ENCODE peak calls at places on chromosomes 3 and 15, in nine cellular contexts. L, P, G, J, D, M, I, T and H are unnamed samples.
A peak's percentile ranks its signal among the peaks of the same experiment; 100 is the strongest.

GRCh38 chr3:136343446-136343845 is 93.3 kb downstream of the PCCB start:
- DNase-seq in P (no peak), G (no peak), J (no peak), I (no peak), T (no peak), L (no peak), M (no peak), D (peak; percentile 82), H (no peak)

GRCh38 chr3:130488288-130488687 is 28.7 kb upstream of the COL6A6 start:
- DNase-seq in J (no peak), L (no peak), M (no peak), D (no peak), G (no peak), P (no peak), I (no peak), T (peak; percentile 22), H (peak; percentile 53)

GRCh38 chr3:41247590-41247989 is 48.3 kb downstream of the CTNNB1 start:
- DNase-seq in T (no peak), G (no peak), L (no peak), P (no peak), M (no peak), J (no peak), D (no peak), I (no peak), H (no peak)

GRCh38 chr3:46998121-46998851 is 18.8 kb downstream of the NBEAL2 start:
- DNase-seq in G (peak; percentile 44), D (no peak), P (peak; percentile 77), T (peak; percentile 68), L (peak; percentile 98), I (peak; percentile 78), M (no peak), J (no peak), H (peak; percentile 34)

GRCh38 chr3:47610572-47610971 is 31.9 kb upstream of the CSPG5 start:
- DNase-seq in L (no peak), P (no peak), T (no peak), M (no peak), G (no peak), I (no peak), D (no peak), J (no peak), H (no peak)

GRCh38 chr15:44368367-44368766 is 59.1 kb upstream of the CTDSPL2 start:
- DNase-seq in J (no peak), L (no peak), I (no peak), P (no peak), G (no peak), D (no peak), M (no peak), T (no peak), H (no peak)

GRCh38 chr3:172089250-172089649 is 49.9 kb downstream of the FNDC3B start:
- DNase-seq in J (no peak), G (no peak), P (no peak), T (peak; percentile 64), L (no peak), M (no peak), D (no peak), I (no peak), H (peak; percentile 82)

GRCh38 chr15:44593042-44593736 is 56.2 kb downstream of the EIF3J start:
- DNase-seq in L (no peak), I (no peak), J (no peak), G (no peak), T (peak; percentile 37), D (peak; percentile 28), M (no peak), P (no peak), H (peak; percentile 26)

GRCh38 chr3:168162172-168162571 is 66.4 kb upstream of the GOLIM4 start:
- DNase-seq in D (no peak), G (no peak), J (no peak), L (no peak), P (no peak), I (no peak), T (peak; percentile 39), M (no peak), H (peak; percentile 72)

GRCh38 chr3:120420855-120421570 is 29.8 kb downstream of the FSTL1 start:
- DNase-seq in P (no peak), J (no peak), G (no peak), M (no peak), L (no peak), T (peak; percentile 67), D (no peak), I (no peak), H (peak; percentile 82)

GRCh38 chr3:119206611-119207511 is 33.5 kb downstream of the UPK1B start:
- DNase-seq in P (no peak), G (no peak), D (peak; percentile 31), M (no peak), I (no peak), T (no peak), J (no peak), L (peak; percentile 63), H (no peak)

GRCh38 chr3:65996605-65997004 is 42.1 kb downstream of the MAGI1 start:
- DNase-seq in L (no peak), J (no peak), D (no peak), T (peak; percentile 54), P (no peak), G (no peak), M (no peak), I (peak; percentile 67), H (no peak)

GRCh38 chr3:106299300-106300098 is 430.7 kb upstream of the CBLB start:
- DNase-seq in T (peak; percentile 46), D (peak; percentile 59), G (no peak), M (no peak), L (no peak), P (no peak), J (no peak), I (no peak), H (peak; percentile 60)

GRCh38 chr3:30596161-30596560 is 10.2 kb upstream of the TGFBR2 start:
- DNase-seq in L (no peak), P (no peak), J (no peak), I (no peak), M (no peak), D (no peak), G (no peak), T (no peak), H (no peak)

GRCh38 chr3:79297242-79297641 is 470.6 kb downstream of the ROBO1 start:
- DNase-seq in G (no peak), M (no peak), L (no peak), I (no peak), D (no peak), T (peak; percentile 78), P (no peak), J (no peak), H (peak; percentile 94)

GRCh38 chr3:83523470-83524073 is 1435.2 kb upstream of the CADM2 start:
- DNase-seq in G (peak; percentile 64), T (peak; percentile 39), D (peak; percentile 52), M (no peak), P (no peak), L (peak; percentile 28), J (peak; percentile 48), I (no peak), H (peak; percentile 27)

GRCh38 chr15:63826513-63826912 is 7.2 kb downstream of the HERC1 start:
- DNase-seq in I (no peak), M (no peak), T (peak; percentile 60), L (no peak), D (no peak), P (no peak), J (no peak), G (no peak), H (peak; percentile 52)

GRCh38 chr15:101366853-101367252 is 71.8 kb upstream of the SNRPA1 start:
- DNase-seq in L (peak; percentile 64), I (no peak), D (no peak), P (no peak), M (no peak), G (no peak), J (no peak), T (no peak), H (no peak)

GRCh38 chr15:61390138-61390537 is 161.0 kb upstream of the RORA start:
- DNase-seq in T (no peak), I (no peak), J (no peak), L (no peak), D (peak; percentile 48), P (no peak), G (no peak), M (no peak), H (peak; percentile 67)

DNA sequence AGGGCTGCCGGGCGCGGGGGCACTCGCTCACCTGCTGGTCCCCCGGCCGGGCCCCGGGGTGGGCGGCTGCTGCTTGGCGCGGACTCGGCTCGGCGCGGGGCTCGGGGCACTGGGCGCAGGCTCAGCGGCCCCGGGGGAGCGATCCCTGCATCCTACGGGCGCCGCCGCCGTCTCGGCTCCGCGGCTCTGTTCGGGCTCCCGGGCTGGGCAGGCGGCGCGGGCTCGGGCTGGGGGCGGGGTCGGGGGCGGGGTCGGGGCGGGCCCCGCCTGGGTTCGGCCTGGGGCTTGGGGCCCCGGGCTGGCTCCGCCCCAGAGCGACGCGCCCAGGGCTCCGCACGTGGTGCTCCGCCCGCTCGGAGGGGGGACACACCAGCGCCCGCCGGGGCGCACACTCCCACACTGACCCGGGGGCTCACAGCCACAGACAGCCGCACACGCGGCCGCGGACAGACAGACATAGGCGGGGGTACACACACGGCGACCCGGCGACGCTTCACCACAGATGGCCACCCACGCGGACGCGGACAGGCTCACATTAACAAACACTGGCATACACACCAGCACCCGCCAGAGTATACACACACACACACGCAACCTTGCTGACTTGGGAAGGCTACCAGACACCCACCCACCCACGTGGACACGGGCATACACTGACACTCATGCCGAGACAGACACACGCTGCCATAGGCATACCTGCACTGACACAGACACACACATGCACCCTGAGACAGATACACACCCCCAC is at the start of gene SCN5A:
- DNase-seq in D (peak; percentile 65), J (no peak), L (peak; percentile 99), I (no peak), M (no peak), T (peak; percentile 38), P (peak; percentile 45), G (no peak), H (peak; percentile 13)
- H3K4me3 ChIP-seq in D (peak within 1 kb of the TSS; percentile 63), J (peak within 1 kb of the TSS; percentile 47), L (peak within 1 kb of the TSS; percentile 67), I (peak within 1 kb of the TSS; percentile 15), M (peak within 1 kb of the TSS; percentile 43), T (peak within 1 kb of the TSS; percentile 51), P (peak within 1 kb of the TSS; percentile 66), G (peak within 1 kb of the TSS; percentile 84), H (peak within 1 kb of the TSS; percentile 46)

GRCh38 chr15:92715753-92716152 is 60.2 kb upstream of the FAM174B start:
- DNase-seq in I (no peak), J (no peak), D (no peak), M (no peak), L (no peak), G (no peak), P (no peak), T (peak; percentile 75), H (peak; percentile 40)
- H3K4me3 ChIP-seq in I (no peak overlapping the region), J (no peak overlapping the region), D (no peak overlapping the region), M (no peak overlapping the region), L (no peak overlapping the region), G (no peak overlapping the region), P (no peak overlapping the region), T (no peak overlapping the region), H (no peak overlapping the region)

GRCh38 chr3:95055288-95055687 is 992.4 kb downstream of the NSUN3 start:
- DNase-seq in M (no peak), D (no peak), I (no peak), L (no peak), P (no peak), T (no peak), G (no peak), J (no peak), H (no peak)
- H3K4me3 ChIP-seq in M (no peak overlapping the region), D (no peak overlapping the region), I (no peak overlapping the region), L (no peak overlapping the region), P (no peak overlapping the region), T (no peak overlapping the region), G (no peak overlapping the region), J (no peak overlapping the region), H (no peak overlapping the region)

DNA sequence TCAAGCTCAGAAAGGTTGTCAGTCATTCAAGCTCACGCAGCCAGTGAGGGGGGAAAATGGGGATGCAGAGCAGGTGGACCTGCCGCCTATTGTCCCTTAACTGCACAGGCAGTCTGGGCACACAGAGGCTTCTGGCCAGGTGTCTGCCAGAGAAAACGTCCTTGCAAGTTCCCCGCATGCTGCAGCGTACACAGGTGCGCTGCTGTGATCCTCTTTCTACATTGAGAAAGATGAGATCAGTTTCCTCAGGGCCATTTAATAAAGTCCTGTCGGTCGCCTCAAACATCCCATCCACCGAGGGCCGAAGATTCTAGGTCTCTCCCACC is 445 bp upstream of the TSEN2 start:
- DNase-seq in L (no peak), G (no peak), M (no peak), J (no peak), I (no peak), P (no peak), T (no peak), D (no peak), H (no peak)
- H3K4me3 ChIP-seq in L (peak overlapping the region; percentile 86), G (peak overlapping the region; percentile 84), M (peak overlapping the region; percentile 77), J (peak overlapping the region; percentile 84), I (peak overlapping the region; percentile 48), P (peak overlapping the region; percentile 91), T (peak overlapping the region; percentile 59), D (peak overlapping the region; percentile 68), H (peak overlapping the region; percentile 89)